ENCODE peak calls at places on chromosomes 6 and 20, in six cellular contexts. O is pancreas, X is GM23248, N is stomach, Q is endodermal cell, G is vagina. L is an unnamed sample.

GRCh38 chr6:143405381-143406154 is 44.9 kb downstream of the ADAT2 start:
- DNase-seq in O (no peak), X (peak; percentile 88), N (no peak), Q (no peak), G (no peak), L (no peak)

GRCh38 chr6:154766993-154767392 is 33.8 kb downstream of the SCAF8 start:
- DNase-seq in O (no peak), X (peak; percentile 28), N (no peak), Q (no peak), G (no peak), L (no peak)

GRCh38 chr20:3209946-3210317 is 634 bp downstream of the ITPA start:
- DNase-seq in O (no peak), X (peak; percentile 69), N (no peak), Q (no peak), G (no peak), L (no peak)

GRCh38 chr6:51045548-51045947 is 226.9 kb downstream of the TFAP2B start:
- DNase-seq in O (no peak), X (no peak), N (no peak), Q (no peak), G (no peak), L (no peak)

GRCh38 chr6:134410531-134410930 is 92.6 kb upstream of the SGK1 start:
- DNase-seq in O (no peak), X (no peak), N (no peak), Q (no peak), G (no peak), L (no peak)

GRCh38 chr6:150016324-150017185 is 8.8 kb downstream of the RAET1L start:
- DNase-seq in O (peak; percentile 53), X (peak; percentile 86), N (peak; percentile 67), Q (peak; percentile 71), G (peak; percentile 46), L (no peak)

GRCh38 chr6:28182255-28182654 is 40.6 kb downstream of the ZKSCAN8 start:
- DNase-seq in O (no peak), X (no peak), N (no peak), Q (no peak), G (no peak), L (no peak)

GRCh38 chr6:10662742-10663141 is 31.7 kb downstream of the C6orf52 start:
- DNase-seq in O (no peak), X (no peak), N (no peak), Q (no peak), G (no peak), L (no peak)

GRCh38 chr6:157823001-157823522 is at the start of gene SNX9:
- DNase-seq in O (peak; percentile 78), X (peak; percentile 93), N (peak; percentile 84), Q (peak; percentile 88), G (no peak), L (peak; percentile 43)

GRCh38 chr6:52925919-52926792 is 16.7 kb upstream of the GSTA3 start:
- DNase-seq in O (no peak), X (no peak), N (no peak), Q (no peak), G (no peak), L (no peak)

GRCh38 chr6:52925042-52925441 is 15.5 kb upstream of the GSTA3 start:
- DNase-seq in O (no peak), X (no peak), N (no peak), Q (no peak), G (no peak), L (no peak)

GRCh38 chr6:52931351-52931750 is 21.9 kb upstream of the GSTA3 start:
- DNase-seq in O (no peak), X (no peak), N (no peak), Q (no peak), G (no peak), L (no peak)

GRCh38 chr6:52933778-52934177 is 24.3 kb upstream of the GSTA3 start:
- DNase-seq in O (no peak), X (no peak), N (no peak), Q (no peak), G (no peak), L (no peak)

DNA sequence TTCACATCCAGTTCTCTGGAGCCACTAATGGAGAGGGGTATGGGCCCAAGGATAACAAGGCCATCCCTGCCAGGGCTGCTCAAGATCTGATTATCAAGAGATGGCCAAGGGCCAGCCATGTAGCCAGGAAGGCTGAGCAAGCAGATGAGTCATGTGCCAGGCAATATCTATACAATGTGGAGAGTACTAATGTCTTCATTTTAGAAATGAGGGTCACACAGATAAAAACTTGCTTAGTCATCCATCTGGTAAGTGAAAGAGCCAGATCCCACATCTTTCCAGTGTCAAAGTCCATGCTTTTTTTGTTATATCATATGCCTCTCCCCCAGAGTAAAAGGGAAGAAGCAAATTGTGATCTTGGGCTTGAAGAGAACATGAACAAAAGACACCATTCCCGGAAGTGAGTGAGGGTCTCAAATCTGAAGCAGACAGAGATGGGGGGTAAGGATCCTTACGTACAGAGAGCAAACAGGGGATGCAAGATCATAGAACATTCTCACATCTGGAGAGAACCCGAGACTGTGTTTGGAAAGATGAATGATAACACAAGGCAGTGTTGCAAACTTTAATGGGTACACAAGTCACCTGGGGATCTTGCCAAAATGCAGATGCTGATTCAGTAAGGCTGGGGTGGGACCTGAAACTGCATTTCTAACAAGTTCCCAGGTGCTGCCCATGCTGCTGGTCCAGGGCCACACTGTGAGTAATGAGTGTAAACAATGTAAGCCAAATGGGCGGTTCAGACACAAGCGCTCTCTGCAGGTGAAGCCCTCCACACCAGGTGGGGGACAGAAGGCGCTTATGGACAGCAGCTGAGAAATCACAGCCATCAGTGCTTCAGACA is 20.0 kb upstream of the GSTA3 start:
- DNase-seq in O (no peak), X (peak; percentile 98), N (peak; percentile 66), Q (no peak), G (no peak), L (no peak)
- H3K27ac ChIP-seq in O (no peak overlapping the region), X (peak overlapping the region; percentile 85), N (no peak overlapping the region), Q (no peak overlapping the region), G (no peak overlapping the region), L (no peak overlapping the region)

GRCh38 chr6:87045521-87046075 is 49.3 kb downstream of the CGA start:
- DNase-seq in O (no peak), X (no peak), N (no peak), Q (no peak), G (no peak), L (no peak)

DNA sequence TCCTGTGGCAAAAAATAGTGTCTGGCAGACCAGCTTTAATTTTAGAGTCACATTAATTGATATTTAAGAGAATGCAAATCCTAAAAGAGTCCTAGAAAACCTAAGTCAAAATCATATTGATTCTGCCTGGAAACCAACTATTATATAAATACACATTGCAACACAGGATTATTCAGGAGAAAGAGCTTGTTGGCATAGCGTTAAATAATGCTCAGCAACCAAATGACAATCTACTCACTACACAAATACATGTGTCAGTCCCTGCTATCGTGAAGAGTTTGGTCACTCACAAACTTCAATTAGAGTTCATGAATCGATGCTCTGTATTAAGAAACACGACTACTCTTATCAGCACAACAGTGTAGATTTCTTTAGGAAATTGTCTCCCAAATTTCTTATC is 54.2 kb downstream of the CGA start:
- DNase-seq in O (no peak), X (no peak), N (no peak), Q (no peak), G (no peak), L (no peak)
- H3K27ac ChIP-seq in O (no peak overlapping the region), X (no peak overlapping the region), N (no peak overlapping the region), Q (no peak overlapping the region), G (no peak overlapping the region), L (no peak overlapping the region)

DNA sequence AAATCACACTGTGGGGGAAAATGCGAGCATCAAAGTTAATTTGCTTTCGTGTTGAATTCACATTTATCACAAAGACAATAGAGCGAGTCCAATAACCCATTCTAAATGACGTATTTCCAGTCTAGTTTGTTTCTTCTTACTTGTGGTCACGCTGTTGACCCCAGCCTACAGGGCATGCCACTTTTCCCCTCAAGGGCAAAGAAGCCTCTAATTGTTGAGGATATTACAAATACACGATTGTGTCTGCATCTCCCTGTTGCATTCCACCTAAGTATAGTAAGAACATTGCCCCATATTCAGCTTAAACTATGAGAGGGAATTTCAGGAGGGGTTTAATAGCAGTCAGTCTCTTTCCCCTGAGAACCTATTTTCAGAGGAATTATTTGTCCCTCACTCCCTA is 37.4 kb upstream of the DSP start:
- DNase-seq in O (no peak), X (peak; percentile 3), N (no peak), Q (no peak), G (no peak), L (no peak)
- H3K27ac ChIP-seq in O (no peak overlapping the region), X (no peak overlapping the region), N (no peak overlapping the region), Q (no peak overlapping the region), G (peak overlapping the region; percentile 57), L (no peak overlapping the region)

DNA sequence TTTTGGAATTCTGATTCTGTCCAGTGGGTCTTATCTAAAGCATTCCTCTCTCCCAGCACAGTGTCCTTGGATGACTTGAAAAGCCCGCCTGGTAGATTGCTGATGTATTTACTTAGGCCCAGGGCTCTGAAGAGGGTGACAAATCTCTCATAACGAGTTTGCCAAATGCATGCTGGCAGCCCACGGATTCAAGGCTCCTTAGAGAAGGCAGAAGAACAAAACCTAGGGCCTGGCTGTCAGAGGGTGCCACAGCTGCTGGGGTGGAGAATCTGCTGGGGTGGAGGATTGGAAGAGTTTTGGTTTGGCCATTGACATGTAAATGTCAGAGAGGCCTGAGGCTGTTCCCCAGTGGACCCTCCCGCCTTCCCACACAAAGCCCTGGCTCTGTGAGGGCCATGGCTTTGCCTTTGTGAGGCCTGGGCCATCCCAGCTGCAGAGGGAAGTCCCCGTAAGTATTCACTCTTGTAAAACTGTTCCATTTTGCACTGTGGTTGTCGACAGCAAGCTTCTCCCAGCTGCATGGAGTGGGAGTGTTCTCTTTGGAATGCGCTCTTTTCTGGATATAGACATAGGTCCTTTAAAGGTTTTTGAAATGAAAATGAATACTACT is 50.3 kb downstream of the ANKRD6 start:
- DNase-seq in O (peak; percentile 30), X (peak; percentile 41), N (no peak), Q (peak; percentile 87), G (no peak), L (no peak)
- H3K27ac ChIP-seq in O (no peak overlapping the region), X (no peak overlapping the region), N (no peak overlapping the region), Q (peak overlapping the region; percentile 89), G (no peak overlapping the region), L (no peak overlapping the region)

DNA sequence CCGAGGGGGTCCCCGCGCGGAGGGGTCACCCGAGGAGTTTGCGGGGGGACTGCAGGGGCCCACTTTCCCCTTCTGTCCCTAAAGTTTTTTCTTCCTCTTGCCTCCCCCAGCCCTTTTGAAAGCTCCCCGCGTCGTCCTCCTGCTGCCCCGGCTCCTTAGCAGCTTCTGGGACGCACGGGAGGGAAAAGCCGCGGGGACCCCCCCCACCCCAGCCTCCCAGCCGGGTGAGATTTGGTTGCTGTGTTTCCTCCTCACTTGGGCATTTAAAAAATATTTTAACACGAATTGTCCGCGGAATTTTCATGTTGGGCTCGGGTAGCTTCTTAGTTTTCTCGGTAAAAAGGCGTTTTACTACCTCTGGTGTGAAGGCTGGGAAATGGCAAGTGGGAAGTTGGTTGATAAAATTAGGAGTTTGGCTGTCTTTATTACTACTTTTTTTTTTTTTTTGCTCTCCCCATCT is 614 bp downstream of the NCOA3 start:
- DNase-seq in O (peak; percentile 49), X (peak; percentile 54), N (no peak), Q (peak; percentile 66), G (no peak), L (peak; percentile 57)
- H3K27ac ChIP-seq in O (peak overlapping the region; percentile 79), X (peak overlapping the region; percentile 76), N (peak overlapping the region; percentile 91), Q (peak overlapping the region; percentile 88), G (peak overlapping the region; percentile 97), L (peak overlapping the region; percentile 83)

GRCh38 chr6:42029062-42029685 is 21.1 kb upstream of the TAF8 start:
- DNase-seq in O (no peak), X (no peak), N (no peak), Q (no peak), G (no peak), L (no peak)
- H3K27ac ChIP-seq in O (no peak overlapping the region), X (no peak overlapping the region), N (no peak overlapping the region), Q (no peak overlapping the region), G (no peak overlapping the region), L (no peak overlapping the region)

L was measured in substantia nigra.